ENCODE peak calls at places on chromosomes 3 and 15, in five cellular contexts. One of them, this sample, is unnamed.

GRCh38 chr3:150170843-150171513 is 200.3 kb upstream of the PFN2 start:
- DNase-seq in osteocyte: no peak
- DNase-seq in WTC11: no peak
- DNase-seq in GM10248: no peak
- DNase-seq in A172: no peak
- DNase-seq in this sample: no peak

GRCh38 chr15:40002295-40002694 is 36.7 kb downstream of the SRP14 start:
- DNase-seq in osteocyte: no peak
- DNase-seq in WTC11: no peak
- DNase-seq in GM10248: no peak
- DNase-seq in A172: no peak
- DNase-seq in this sample: peak

GRCh38 chr3:51389423-51390183 is 1.5 kb upstream of the RBM15B start:
- DNase-seq in osteocyte: peak
- DNase-seq in WTC11: peak
- DNase-seq in GM10248: peak
- DNase-seq in A172: peak
- DNase-seq in this sample: peak

GRCh38 chr15:48946088-48946839 is 17.5 kb downstream of the SHC4 start:
- DNase-seq in osteocyte: no peak
- DNase-seq in WTC11: no peak
- DNase-seq in GM10248: no peak
- DNase-seq in A172: peak
- DNase-seq in this sample: peak

GRCh38 chr3:48408823-48409281 is 21.0 kb downstream of the PLXNB1 start:
- DNase-seq in osteocyte: peak
- DNase-seq in WTC11: peak
- DNase-seq in GM10248: no peak
- DNase-seq in A172: no peak
- DNase-seq in this sample: no peak

GRCh38 chr15:49199666-49200065 is 29.6 kb downstream of the GALK2 start:
- DNase-seq in osteocyte: no peak
- DNase-seq in WTC11: no peak
- DNase-seq in GM10248: no peak
- DNase-seq in A172: no peak
- DNase-seq in this sample: no peak

GRCh38 chr15:60396964-60397771 is 618 bp downstream of the ANXA2 start:
- DNase-seq in osteocyte: no peak
- DNase-seq in WTC11: peak
- DNase-seq in GM10248: peak
- DNase-seq in A172: peak
- DNase-seq in this sample: peak

GRCh38 chr3:46829699-46830208 is 33.5 kb downstream of the MYL3 start:
- DNase-seq in osteocyte: no peak
- DNase-seq in WTC11: no peak
- DNase-seq in GM10248: peak
- DNase-seq in A172: peak
- DNase-seq in this sample: no peak

GRCh38 chr3:59607628-59608027 is 557.8 kb upstream of the CFAP20DC start:
- DNase-seq in osteocyte: no peak
- DNase-seq in WTC11: no peak
- DNase-seq in GM10248: no peak
- DNase-seq in A172: no peak
- DNase-seq in this sample: no peak

GRCh38 chr3:25587094-25587493 is 77.6 kb downstream of the TOP2B start:
- DNase-seq in osteocyte: no peak
- DNase-seq in WTC11: no peak
- DNase-seq in GM10248: no peak
- DNase-seq in A172: no peak
- DNase-seq in this sample: no peak

GRCh38 chr15:31159837-31160236 is 58.3 kb upstream of the TRPM1 start:
- DNase-seq in osteocyte: peak
- DNase-seq in WTC11: no peak
- DNase-seq in GM10248: no peak
- DNase-seq in A172: no peak
- DNase-seq in this sample: no peak

GRCh38 chr15:40471105-40471777 is 457 bp downstream of the CHST14 start:
- DNase-seq in osteocyte: no peak
- DNase-seq in WTC11: peak
- DNase-seq in GM10248: peak
- DNase-seq in A172: no peak
- DNase-seq in this sample: peak

GRCh38 chr3:11514191-11514770 is 129.4 kb downstream of the VGLL4 start:
- DNase-seq in osteocyte: no peak
- DNase-seq in WTC11: no peak
- DNase-seq in GM10248: no peak
- DNase-seq in A172: peak
- DNase-seq in this sample: peak

GRCh38 chr15:48393650-48394049 is 62.4 kb downstream of the DUT start:
- DNase-seq in osteocyte: peak
- DNase-seq in WTC11: no peak
- DNase-seq in GM10248: no peak
- DNase-seq in A172: no peak
- DNase-seq in this sample: no peak

GRCh38 chr3:71611099-71611498 is 27.6 kb upstream of the FOXP1 start:
- DNase-seq in osteocyte: no peak
- DNase-seq in WTC11: no peak
- DNase-seq in GM10248: no peak
- DNase-seq in A172: no peak
- DNase-seq in this sample: no peak

GRCh38 chr3:135503429-135504083 is 462.0 kb upstream of the PPP2R3A start:
- DNase-seq in osteocyte: no peak
- DNase-seq in WTC11: peak
- DNase-seq in GM10248: peak
- DNase-seq in A172: peak
- DNase-seq in this sample: peak

GRCh38 chr15:35014265-35014664 is 26.2 kb upstream of the ZNF770 start:
- DNase-seq in osteocyte: no peak
- DNase-seq in WTC11: no peak
- DNase-seq in GM10248: no peak
- DNase-seq in A172: no peak
- DNase-seq in this sample: no peak

GRCh38 chr15:85408270-85408746 is 27.9 kb downstream of the AKAP13 start:
- DNase-seq in osteocyte: no peak
- DNase-seq in WTC11: no peak
- DNase-seq in GM10248: peak
- DNase-seq in A172: no peak
- DNase-seq in this sample: no peak

GRCh38 chr3:160754371-160754854 is 1.6 kb upstream of the PPM1L start:
- DNase-seq in osteocyte: no peak
- DNase-seq in WTC11: peak
- DNase-seq in GM10248: no peak
- DNase-seq in A172: peak
- DNase-seq in this sample: peak

GRCh38 chr3:14885307-14885706 is 62.1 kb upstream of the NR2C2 start:
- DNase-seq in osteocyte: no peak
- DNase-seq in WTC11: no peak
- DNase-seq in GM10248: no peak
- DNase-seq in A172: peak
- DNase-seq in this sample: no peak

GRCh38 chr3:41464401-41464800 is 265.1 kb downstream of the CTNNB1 start:
- DNase-seq in osteocyte: no peak
- DNase-seq in WTC11: no peak
- DNase-seq in GM10248: no peak
- DNase-seq in A172: no peak
- DNase-seq in this sample: no peak

GRCh38 chr3:52174896-52175295 is 20.7 kb upstream of the POC1A start:
- DNase-seq in osteocyte: no peak
- DNase-seq in WTC11: no peak
- DNase-seq in GM10248: no peak
- DNase-seq in A172: peak
- DNase-seq in this sample: no peak

GRCh38 chr15:49832421-49832980 is 211.7 kb downstream of the DTWD1 start:
- DNase-seq in osteocyte: no peak
- DNase-seq in WTC11: peak
- DNase-seq in GM10248: no peak
- DNase-seq in A172: peak
- DNase-seq in this sample: peak

GRCh38 chr15:39135989-39136388 is 444.9 kb upstream of the THBS1 start:
- DNase-seq in osteocyte: no peak
- DNase-seq in WTC11: no peak
- DNase-seq in GM10248: no peak
- DNase-seq in A172: peak
- DNase-seq in this sample: peak

GRCh38 chr15:95018888-95019545 is 787.7 kb downstream of the MCTP2 start:
- DNase-seq in osteocyte: no peak
- DNase-seq in WTC11: no peak
- DNase-seq in GM10248: no peak
- DNase-seq in A172: peak
- DNase-seq in this sample: peak

GRCh38 chr3:178504128-178504527 is 32.1 kb upstream of the KCNMB2 start:
- DNase-seq in osteocyte: no peak
- DNase-seq in WTC11: no peak
- DNase-seq in GM10248: no peak
- DNase-seq in A172: no peak
- DNase-seq in this sample: no peak

GRCh38 chr3:77530870-77531269 is 491.0 kb downstream of the ROBO2 start:
- DNase-seq in osteocyte: no peak
- DNase-seq in WTC11: no peak
- DNase-seq in GM10248: no peak
- DNase-seq in A172: no peak
- DNase-seq in this sample: no peak

GRCh38 chr3:111831840-111832239 is 27.2 kb upstream of the PHLDB2 start:
- DNase-seq in osteocyte: no peak
- DNase-seq in WTC11: no peak
- DNase-seq in GM10248: no peak
- DNase-seq in A172: peak
- DNase-seq in this sample: no peak

GRCh38 chr15:41840673-41841072 is 2.0 kb downstream of the PLA2G4B start:
- DNase-seq in osteocyte: no peak
- DNase-seq in WTC11: no peak
- DNase-seq in GM10248: no peak
- DNase-seq in A172: no peak
- DNase-seq in this sample: no peak

GRCh38 chr3:161104561-161105551 is at the start of gene B3GALNT1:
- DNase-seq in osteocyte: no peak
- DNase-seq in WTC11: peak
- DNase-seq in GM10248: peak
- DNase-seq in A172: peak
- DNase-seq in this sample: peak

GRCh38 chr3:126340081-126340511 is 17.1 kb downstream of the KLF15 start:
- DNase-seq in osteocyte: peak
- DNase-seq in WTC11: peak
- DNase-seq in GM10248: no peak
- DNase-seq in A172: no peak
- DNase-seq in this sample: no peak